ENCODE peak calls at places on chromosomes 4 and X, in six cellular contexts. Q is DMS153, V is nephron progenitor cell, K is T-helper 1 cell, Z is SW480, E is SW 1271. H is an unnamed sample.

GRCh38 chr4:140861359-140862181 is 105.4 kb upstream of the TBC1D9 start:
- DNase-seq in Q (peak; percentile 83), K (peak; percentile 8), E (no peak), V (peak; percentile 55), Z (peak; percentile 60), H (peak; percentile 24)

GRCh38 chr4:7703669-7704068 is 236.0 kb downstream of the AFAP1 start:
- DNase-seq in V (no peak), Z (peak; percentile 14), Q (no peak), K (no peak), E (no peak), H (no peak)

GRCh38 chrX:74578137-74578536 is 36.3 kb downstream of the RLIM start:
- DNase-seq in K (no peak), E (no peak), Z (no peak), V (no peak), Q (no peak), H (no peak)

GRCh38 chrX:48606091-48606490 is 8.8 kb downstream of the WDR13 start:
- DNase-seq in Z (no peak), V (no peak), K (no peak), E (no peak), Q (no peak), H (no peak)

GRCh38 chr4:145285928-145286327 is 105.5 kb upstream of the OTUD4 start:
- DNase-seq in V (no peak), K (no peak), Q (no peak), Z (peak; percentile 5), E (no peak), H (no peak)

GRCh38 chrX:10677490-10677889 is 57.1 kb upstream of the MID1 start:
- DNase-seq in Z (no peak), E (no peak), K (no peak), V (peak; percentile 49), Q (peak; percentile 7), H (no peak)

GRCh38 chrX:80879916-80880315 is 70.2 kb upstream of the BRWD3 start:
- DNase-seq in K (no peak), V (no peak), E (no peak), Z (no peak), Q (no peak), H (no peak)

GRCh38 chr4:32462944-32463343 is 1742.8 kb downstream of the PCDH7 start:
- DNase-seq in Z (no peak), K (no peak), V (no peak), E (no peak), Q (no peak), H (no peak)

GRCh38 chr4:153109296-153109868 is 94.9 kb upstream of the TRIM2 start:
- DNase-seq in V (no peak), Z (no peak), E (no peak), K (no peak), Q (no peak), H (no peak)

GRCh38 chr4:164357957-164358356 is 396.0 kb upstream of the SMIM31 start:
- DNase-seq in V (no peak), E (no peak), K (no peak), Q (no peak), Z (no peak), H (no peak)

GRCh38 chr4:3530051-3530450 is 2.2 kb downstream of the LRPAP1 start:
- DNase-seq in K (no peak), Q (no peak), Z (no peak), V (no peak), E (no peak), H (no peak)

GRCh38 chrX:52425710-52426245 is 57.0 kb downstream of the XAGE2 start:
- DNase-seq in Z (no peak), K (no peak), Q (no peak), E (no peak), V (no peak), H (no peak)

GRCh38 chrX:134745636-134746378 is 87.5 kb upstream of the PLAC1 start:
- DNase-seq in Q (no peak), E (no peak), V (no peak), Z (no peak), K (no peak), H (no peak)

GRCh38 chr4:11532138-11532537 is 103.4 kb upstream of the HS3ST1 start:
- DNase-seq in Z (no peak), K (no peak), Q (no peak), E (no peak), V (no peak), H (no peak)

GRCh38 chr4:71396382-71396781 is 57.6 kb downstream of the SLC4A4 start:
- DNase-seq in K (no peak), E (no peak), V (no peak), Z (no peak), Q (no peak), H (no peak)

GRCh38 chr4:3235581-3235980 is 13.4 kb upstream of the MSANTD1 start:
- DNase-seq in E (no peak), Z (no peak), V (no peak), Q (no peak), K (no peak), H (no peak)

GRCh38 chr4:77187231-77187630 is 30.2 kb downstream of the CCNG2 start:
- DNase-seq in K (no peak), V (no peak), E (no peak), Z (no peak), Q (peak; percentile 63), H (no peak)

GRCh38 chr4:151442002-151442401 is 33.0 kb downstream of the FHIP1A start:
- DNase-seq in Z (no peak), K (no peak), V (no peak), Q (no peak), E (no peak), H (no peak)

GRCh38 chr4:150244600-150244999 is 166.4 kb downstream of the DCLK2 start:
- DNase-seq in E (no peak), K (no peak), Z (no peak), V (no peak), Q (peak; percentile 23), H (no peak)

GRCh38 chr4:40003986-40004385 is 26.3 kb upstream of the PDS5A start:
- DNase-seq in Z (no peak), K (no peak), V (no peak), E (no peak), Q (no peak), H (no peak)

GRCh38 chrX:10855845-10856244 is 235.5 kb upstream of the MID1 start:
- DNase-seq in E (no peak), Q (no peak), Z (no peak), K (no peak), V (no peak), H (no peak)

GRCh38 chrX:72685810-72686465 is 28.2 kb downstream of the PHKA1 start:
- DNase-seq in V (no peak), E (no peak), K (no peak), Q (peak; percentile 66), Z (no peak), H (no peak)

GRCh38 chrX:11364835-11365234 is 71.6 kb downstream of the AMELX start:
- DNase-seq in Q (no peak), Z (no peak), K (no peak), V (no peak), E (no peak), H (no peak)

GRCh38 chr4:76758290-76758882 is 139.6 kb downstream of the SOWAHB start:
- DNase-seq in V (no peak), Q (no peak), K (no peak), E (peak; percentile 2), Z (peak; percentile 37), H (no peak)

GRCh38 chr4:70833701-70834100 is 6.0 kb downstream of the GRSF1 start:
- DNase-seq in V (no peak), Z (no peak), E (no peak), Q (no peak), K (no peak), H (no peak)

GRCh38 chrX:74251006-74251930 is 52.7 kb upstream of the ZCCHC13 start:
- DNase-seq in K (no peak), Z (no peak), E (no peak), V (no peak), Q (no peak), H (no peak)

GRCh38 chrX:16076834-16077233 is 46.5 kb upstream of the GRPR start:
- DNase-seq in V (no peak), K (no peak), Z (no peak), E (no peak), Q (no peak), H (no peak)

GRCh38 chrX:155768036-155768769 is 112.9 kb upstream of the VAMP7 start:
- DNase-seq in E (no peak), Q (no peak), K (no peak), V (no peak), Z (no peak), H (no peak)

GRCh38 chr4:15066140-15066539 is 63.9 kb downstream of the CPEB2 start:
- DNase-seq in V (no peak), E (no peak), Z (no peak), Q (no peak), K (no peak), H (no peak)

GRCh38 chr4:186708554-186708953 is 15.1 kb downstream of the FAT1 start:
- DNase-seq in Z (no peak), Q (no peak), K (no peak), E (no peak), V (no peak), H (no peak)

GRCh38 chrX:29376584-29376983 is 789.3 kb downstream of the IL1RAPL1 start:
- DNase-seq in Z (no peak), K (no peak), V (no peak), E (no peak), Q (no peak), H (no peak)

GRCh38 chr4:80183196-80184052 is 13.9 kb upstream of the PRDM8 start:
- DNase-seq in V (no peak), E (no peak), Z (no peak), K (no peak), Q (no peak), H (no peak)

GRCh38 chr4:158622251-158622650 is 49.4 kb downstream of the C4orf46 start:
- DNase-seq in V (no peak), E (no peak), Z (no peak), Q (no peak), K (no peak), H (no peak)

GRCh38 chr4:133081246-133081645 is 67.8 kb upstream of the PCDH10 start:
- DNase-seq in E (no peak), V (no peak), Z (no peak), K (no peak), Q (no peak), H (no peak)

GRCh38 chrX:43175428-43175827 is 397.5 kb upstream of the PPP1R2C start:
- DNase-seq in Z (no peak), Q (no peak), V (no peak), E (no peak), K (no peak), H (no peak)

GRCh38 chr4:113969935-113970334 is 9.5 kb downstream of the ARSJ start:
- DNase-seq in E (no peak), Z (no peak), V (no peak), Q (no peak), K (no peak), H (no peak)

GRCh38 chr4:118338981-118339765 is 13.6 kb downstream of the PRSS12 start:
- DNase-seq in Z (no peak), E (no peak), Q (no peak), V (no peak), K (no peak), H (no peak)

GRCh38 chr4:126718161-126718560 is 914.6 kb upstream of the INTU start:
- DNase-seq in Z (no peak), K (no peak), E (no peak), Q (no peak), V (no peak), H (no peak)

GRCh38 chr4:71066737-71067716 is 73.6 kb downstream of the DCK start:
- DNase-seq in K (no peak), E (no peak), Z (no peak), V (no peak), Q (no peak), H (no peak)

H was measured in progenitor cell of endocrine pancreas.